ENCODE peak calls at places on chromosome 13, in six cellular contexts. P, B, V, X, Q and T are unnamed samples.

GRCh38 chr13:22103046-22103445 is 432.2 kb downstream of the FGF9 start:
- DNase-seq in P (no peak), B (no peak), V (no peak), X (peak; percentile 45), Q (no peak), T (no peak)

GRCh38 chr13:93180376-93180966 is 46.1 kb upstream of the GPC6 start:
- DNase-seq in P (no peak), B (no peak), V (no peak), X (no peak), Q (no peak), T (no peak)

GRCh38 chr13:53953205-53953604 is 924.6 kb downstream of the OLFM4 start:
- DNase-seq in P (no peak), B (no peak), V (no peak), X (peak; percentile 4), Q (no peak), T (no peak)

GRCh38 chr13:26810095-26810494 is 49.5 kb upstream of the GPR12 start:
- DNase-seq in P (no peak), B (no peak), V (no peak), X (no peak), Q (no peak), T (no peak)

GRCh38 chr13:76223565-76223964 is 587.4 kb downstream of the LMO7 start:
- DNase-seq in P (no peak), B (no peak), V (no peak), X (peak; percentile 18), Q (no peak), T (no peak)

GRCh38 chr13:105336706-105337582 is 1198.5 kb downstream of the EFNB2 start:
- DNase-seq in P (no peak), B (no peak), V (no peak), X (no peak), Q (no peak), T (no peak)

GRCh38 chr13:67023088-67023893 is 206.8 kb downstream of the PCDH9 start:
- DNase-seq in P (peak; percentile 31), B (no peak), V (no peak), X (peak; percentile 61), Q (peak; percentile 69), T (no peak)

GRCh38 chr13:99979453-99980200 is 2.0 kb upstream of the ZIC2 start:
- DNase-seq in P (no peak), B (peak; percentile 61), V (no peak), X (peak; percentile 87), Q (peak; percentile 16), T (peak; percentile 14)

GRCh38 chr13:113668491-113668971 is 1.5 kb downstream of the GRK1 start:
- DNase-seq in P (no peak), B (peak; percentile 43), V (no peak), X (no peak), Q (no peak), T (peak; percentile 22)

GRCh38 chr13:24284876-24285275 is 24.5 kb upstream of the C1QTNF9 start:
- DNase-seq in P (no peak), B (no peak), V (no peak), X (no peak), Q (no peak), T (no peak)

GRCh38 chr13:97275265-97275664 is 53.1 kb downstream of the MBNL2 start:
- DNase-seq in P (peak; percentile 93), B (no peak), V (no peak), X (no peak), Q (no peak), T (no peak)

GRCh38 chr13:113765241-113765910 is 6.3 kb downstream of the TMEM255B start:
- DNase-seq in P (no peak), B (no peak), V (no peak), X (peak; percentile 50), Q (no peak), T (no peak)

GRCh38 chr13:60990032-60990733 is 425.5 kb downstream of the PCDH20 start:
- DNase-seq in P (no peak), B (no peak), V (no peak), X (peak; percentile 72), Q (no peak), T (peak; percentile 37)

GRCh38 chr13:85174291-85174690 is 624.9 kb downstream of the SLITRK6 start:
- DNase-seq in P (no peak), B (no peak), V (no peak), X (no peak), Q (no peak), T (no peak)

GRCh38 chr13:51361111-51361510 is 21.6 kb downstream of the SERPINE3 start:
- DNase-seq in P (no peak), B (no peak), V (no peak), X (no peak), Q (no peak), T (no peak)

GRCh38 chr13:103140001-103140671 is 73.9 kb upstream of the SLC10A2 start:
- DNase-seq in P (no peak), B (no peak), V (peak; percentile 17), X (peak; percentile 85), Q (no peak), T (no peak)

GRCh38 chr13:21671793-21672680 is 1.2 kb downstream of the FGF9 start:
- DNase-seq in P (no peak), B (no peak), V (no peak), X (peak; percentile 46), Q (no peak), T (no peak)

GRCh38 chr13:58960909-58961308 is 1202.8 kb downstream of the DIAPH3 start:
- DNase-seq in P (peak; percentile 33), B (no peak), V (no peak), X (peak; percentile 45), Q (no peak), T (no peak)

GRCh38 chr13:27955192-27955591 is 13.9 kb downstream of the CDX2 start:
- DNase-seq in P (no peak), B (no peak), V (no peak), X (no peak), Q (no peak), T (no peak)

GRCh38 chr13:93788456-93788855 is 561.8 kb downstream of the GPC6 start:
- DNase-seq in P (no peak), B (no peak), V (no peak), X (no peak), Q (no peak), T (no peak)

GRCh38 chr13:46170687-46171086 is 11.3 kb downstream of the LCP1 start:
- DNase-seq in P (no peak), B (no peak), V (no peak), X (peak; percentile 44), Q (no peak), T (no peak)

GRCh38 chr13:23644527-23644926 is 74.3 kb downstream of the TNFRSF19 start:
- DNase-seq in P (no peak), B (no peak), V (no peak), X (no peak), Q (no peak), T (no peak)

GRCh38 chr13:106474906-106475305 is 60.6 kb downstream of the EFNB2 start:
- DNase-seq in P (no peak), B (no peak), V (no peak), X (no peak), Q (no peak), T (no peak)

GRCh38 chr13:28177327-28177726 is 39.0 kb downstream of the PAN3 start:
- DNase-seq in P (no peak), B (no peak), V (no peak), X (no peak), Q (no peak), T (no peak)

GRCh38 chr13:30745917-30746686 is 10.8 kb downstream of the ALOX5AP start:
- DNase-seq in P (peak; percentile 81), B (no peak), V (no peak), X (no peak), Q (no peak), T (no peak)

GRCh38 chr13:37602743-37603381 is 4.3 kb upstream of the POSTN start:
- DNase-seq in P (peak; percentile 55), B (no peak), V (no peak), X (no peak), Q (no peak), T (no peak)

GRCh38 chr13:113208424-113209335 is at the start of gene PCID2:
- DNase-seq in P (peak; percentile 85), B (peak; percentile 92), V (peak; percentile 85), X (peak; percentile 96), Q (peak; percentile 84), T (peak; percentile 93)

GRCh38 chr13:106450991-106451390 is 84.5 kb downstream of the EFNB2 start:
- DNase-seq in P (no peak), B (no peak), V (no peak), X (no peak), Q (no peak), T (no peak)

GRCh38 chr13:107284168-107284567 is 716.2 kb upstream of the ARGLU1 start:
- DNase-seq in P (peak; percentile 83), B (no peak), V (no peak), X (no peak), Q (no peak), T (no peak)

GRCh38 chr13:111175948-111176347 is 60.8 kb downstream of the ARHGEF7 start:
- DNase-seq in P (no peak), B (no peak), V (no peak), X (no peak), Q (no peak), T (no peak)
- H3K4me1 ChIP-seq in P (peaks cover 25% of the 10 kb centered on the region), B (peaks cover 77% of the 10 kb centered on the region), V (no peaks in the 10 kb centered on the region), X (peaks cover 14% of the 10 kb centered on the region), Q (peaks cover 6% of the 10 kb centered on the region), T (peaks cover 62% of the 10 kb centered on the region)

GRCh38 chr13:49098771-49099512 is 121.2 kb upstream of the MLNR start:
- DNase-seq in P (peak; percentile 65), B (no peak), V (no peak), X (peak; percentile 45), Q (no peak), T (no peak)

GRCh38 chr13:49098198-49098597 is 121.9 kb upstream of the MLNR start:
- DNase-seq in P (peak; percentile 97), B (no peak), V (peak; percentile 18), X (no peak), Q (peak; percentile 45), T (no peak)

GRCh38 chr13:49100637-49101570 is 119.2 kb upstream of the MLNR start:
- DNase-seq in P (no peak), B (no peak), V (no peak), X (no peak), Q (no peak), T (no peak)

GRCh38 chr13:49099513-49099877 is 120.6 kb upstream of the MLNR start:
- DNase-seq in P (no peak), B (no peak), V (no peak), X (no peak), Q (no peak), T (no peak)

GRCh38 chr13:49097374-49097773 is 121.7 kb downstream of the FNDC3A start:
- DNase-seq in P (peak; percentile 42), B (no peak), V (peak; percentile 40), X (no peak), Q (peak; percentile 48), T (no peak)
- TF ChIP-seq POLR2AphosphoS5 in P (no peak), B (no peak), V (peak; percentile 49), X (no peak), Q (no peak), T (no peak)

DNA sequence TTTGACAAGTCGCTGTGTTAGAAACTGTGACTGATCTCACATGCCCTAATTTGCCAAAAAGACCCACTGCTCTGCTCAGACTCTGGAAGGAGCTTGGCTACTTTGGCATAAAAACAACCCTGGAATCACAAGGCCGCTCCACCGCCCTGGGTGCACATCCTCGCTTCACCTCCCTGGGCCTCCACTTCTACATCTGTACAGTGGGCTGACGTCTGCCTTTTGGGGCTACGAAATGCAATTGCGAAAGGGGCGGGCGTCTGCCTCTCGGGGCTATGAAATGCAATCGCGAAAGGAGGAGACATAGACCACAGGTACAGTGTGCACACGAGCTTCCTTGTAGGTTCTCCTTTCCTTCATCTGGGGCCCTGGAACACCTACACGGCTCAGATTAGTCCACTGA is 74.2 kb downstream of the SLC7A1 start:
- DNase-seq in P (no peak), B (peak; percentile 61), V (no peak), X (no peak), Q (no peak), T (no peak)
- H3K36me3 ChIP-seq in P (peaks cover 22% of the 10 kb centered on the region), B (peaks cover 79% of the 10 kb centered on the region), V (no peaks in the 10 kb centered on the region), X (peaks cover 38% of the 10 kb centered on the region), Q (no peaks in the 10 kb centered on the region), T (peaks cover 35% of the 10 kb centered on the region)

GRCh38 chr13:20431080-20431479 is 94.6 kb downstream of the CRYL1 start:
- DNase-seq in P (no peak), B (no peak), V (no peak), X (no peak), Q (no peak), T (no peak)
- H3K4me1 ChIP-seq in P (no peaks in the 10 kb centered on the region), B (peaks cover 7% of the 10 kb centered on the region), V (no peaks in the 10 kb centered on the region), X (peaks cover 6% of the 10 kb centered on the region), Q (no peaks in the 10 kb centered on the region), T (no peaks in the 10 kb centered on the region)